ENCODE peak calls at places on chromosomes 16 and 17, in eight cellular contexts. One of them, this sample, is unnamed.

GRCh38 chr16:54027126-54027922 is 259.3 kb downstream of the IRX3 start:
- DNase-seq in nephron progenitor cell: no peak
- DNase-seq in brain microvascular endothelial cell: peak; percentile 86
- DNase-seq in K562: no peak
- DNase-seq in spleen: no peak
- DNase-seq in PC-9: peak; percentile 96
- DNase-seq in transverse colon: no peak
- DNase-seq in midbrain: no peak
- DNase-seq in this sample: no peak

GRCh38 chr16:53529529-53529928 is 26.5 kb upstream of the AKTIP start:
- DNase-seq in nephron progenitor cell: no peak
- DNase-seq in brain microvascular endothelial cell: no peak
- DNase-seq in K562: no peak
- DNase-seq in spleen: no peak
- DNase-seq in PC-9: no peak
- DNase-seq in transverse colon: no peak
- DNase-seq in midbrain: no peak
- DNase-seq in this sample: no peak

GRCh38 chr16:21283521-21284289 is 5.6 kb upstream of the CRYM start:
- DNase-seq in nephron progenitor cell: peak; percentile 84
- DNase-seq in brain microvascular endothelial cell: peak; percentile 34
- DNase-seq in K562: no peak
- DNase-seq in spleen: peak; percentile 76
- DNase-seq in PC-9: no peak
- DNase-seq in transverse colon: peak; percentile 56
- DNase-seq in midbrain: no peak
- DNase-seq in this sample: peak; percentile 83

GRCh38 chr16:27745348-27745747 is 195.4 kb downstream of the KATNIP start:
- DNase-seq in nephron progenitor cell: no peak
- DNase-seq in brain microvascular endothelial cell: peak; percentile 12
- DNase-seq in K562: peak; percentile 54
- DNase-seq in spleen: no peak
- DNase-seq in PC-9: no peak
- DNase-seq in transverse colon: no peak
- DNase-seq in midbrain: no peak
- DNase-seq in this sample: no peak

GRCh38 chr17:4130715-4131114 is 12.1 kb downstream of the ZZEF1 start:
- DNase-seq in nephron progenitor cell: no peak
- DNase-seq in brain microvascular endothelial cell: no peak
- DNase-seq in K562: peak; percentile 39
- DNase-seq in spleen: no peak
- DNase-seq in PC-9: no peak
- DNase-seq in transverse colon: peak; percentile 53
- DNase-seq in midbrain: peak; percentile 13
- DNase-seq in this sample: no peak

GRCh38 chr17:77233635-77234334 is 93.0 kb downstream of the SEC14L1 start:
- DNase-seq in nephron progenitor cell: no peak
- DNase-seq in brain microvascular endothelial cell: peak; percentile 86
- DNase-seq in K562: peak; percentile 68
- DNase-seq in spleen: no peak
- DNase-seq in PC-9: peak; percentile 49
- DNase-seq in transverse colon: peak; percentile 33
- DNase-seq in midbrain: no peak
- DNase-seq in this sample: no peak

GRCh38 chr17:6491071-6491700 is 46.9 kb downstream of the PIMREG start:
- DNase-seq in nephron progenitor cell: no peak
- DNase-seq in brain microvascular endothelial cell: no peak
- DNase-seq in K562: no peak
- DNase-seq in spleen: peak; percentile 17
- DNase-seq in PC-9: no peak
- DNase-seq in transverse colon: peak; percentile 1
- DNase-seq in midbrain: no peak
- DNase-seq in this sample: no peak

GRCh38 chr17:45700171-45701090 is 83.7 kb upstream of the CRHR1 start:
- DNase-seq in nephron progenitor cell: no peak
- DNase-seq in brain microvascular endothelial cell: no peak
- DNase-seq in K562: no peak
- DNase-seq in spleen: no peak
- DNase-seq in PC-9: no peak
- DNase-seq in transverse colon: no peak
- DNase-seq in midbrain: no peak
- DNase-seq in this sample: peak; percentile 91

GRCh38 chr17:77142689-77143088 is 1.9 kb downstream of the SEC14L1 start:
- DNase-seq in nephron progenitor cell: no peak
- DNase-seq in brain microvascular endothelial cell: no peak
- DNase-seq in K562: no peak
- DNase-seq in spleen: no peak
- DNase-seq in PC-9: no peak
- DNase-seq in transverse colon: no peak
- DNase-seq in midbrain: no peak
- DNase-seq in this sample: peak; percentile 56

GRCh38 chr17:80992077-80992947 is 671 bp downstream of the CHMP6 start:
- DNase-seq in nephron progenitor cell: peak; percentile 58
- DNase-seq in brain microvascular endothelial cell: no peak
- DNase-seq in K562: no peak
- DNase-seq in spleen: peak; percentile 83
- DNase-seq in PC-9: no peak
- DNase-seq in transverse colon: peak; percentile 23
- DNase-seq in midbrain: no peak
- DNase-seq in this sample: no peak

GRCh38 chr17:75516255-75516618 is at the start of gene TSEN54:
- DNase-seq in nephron progenitor cell: peak; percentile 95
- DNase-seq in brain microvascular endothelial cell: peak; percentile 81
- DNase-seq in K562: peak; percentile 97
- DNase-seq in spleen: peak; percentile 99
- DNase-seq in PC-9: peak; percentile 67
- DNase-seq in transverse colon: peak; percentile 97
- DNase-seq in midbrain: peak; percentile 92
- DNase-seq in this sample: peak; percentile 92

GRCh38 chr17:41615454-41615853 is 2.9 kb upstream of the KRT16 start:
- DNase-seq in nephron progenitor cell: no peak
- DNase-seq in brain microvascular endothelial cell: no peak
- DNase-seq in K562: no peak
- DNase-seq in spleen: no peak
- DNase-seq in PC-9: peak; percentile 89
- DNase-seq in transverse colon: no peak
- DNase-seq in midbrain: no peak
- DNase-seq in this sample: no peak

This sample was measured in G401.